ENCODE peak calls at places on chromosome X, in five cellular contexts. X, D, Y, B and R are unnamed samples.

GRCh38 chrX:73916931-73917657 is 354.1 kb downstream of the CHIC1 start:
- DNase-seq in B (no peak), X (peak; percentile 93), Y (no peak), D (no peak), R (no peak)

GRCh38 chrX:39973810-39974209 is 123.9 kb downstream of the BCOR start:
- DNase-seq in D (no peak), Y (no peak), X (no peak), B (no peak), R (no peak)

GRCh38 chrX:29662759-29663503 is 552.4 kb upstream of the MAGEB2 start:
- DNase-seq in D (no peak), X (peak; percentile 92), B (no peak), Y (no peak), R (no peak)

GRCh38 chrX:111519215-111519614 is 7.8 kb downstream of the SERTM2 start:
- DNase-seq in X (peak; percentile 91), Y (no peak), B (no peak), D (no peak), R (no peak)

GRCh38 chrX:22392176-22392814 is 119.6 kb downstream of the CBLL2 start:
- DNase-seq in Y (no peak), D (no peak), X (peak; percentile 62), B (no peak), R (no peak)

GRCh38 chrX:12949927-12950656 is 24.8 kb upstream of the TMSB4X start:
- DNase-seq in D (peak; percentile 92), Y (no peak), B (no peak), X (peak; percentile 93), R (peak; percentile 78)

GRCh38 chrX:143854006-143854405 is 29.9 kb upstream of the UBE2NL start:
- DNase-seq in X (peak; percentile 63), D (no peak), Y (no peak), B (no peak), R (no peak)

GRCh38 chrX:131187234-131187633 is 101.9 kb downstream of the IGSF1 start:
- DNase-seq in B (no peak), X (no peak), D (no peak), Y (no peak), R (no peak)

GRCh38 chrX:46967547-46967946 is 55.3 kb downstream of the JADE3 start:
- DNase-seq in Y (no peak), B (no peak), X (no peak), D (no peak), R (no peak)

GRCh38 chrX:109487640-109488039 is 5.8 kb upstream of the GUCY2F start:
- DNase-seq in Y (no peak), B (no peak), D (no peak), X (no peak), R (no peak)

GRCh38 chrX:100606753-100607152 is 22.0 kb downstream of the TNMD start:
- DNase-seq in D (no peak), Y (no peak), B (no peak), X (no peak), R (no peak)

GRCh38 chrX:45164021-45164621 is 36.6 kb downstream of the DIPK2B start:
- DNase-seq in B (no peak), Y (no peak), D (peak; percentile 21), X (peak; percentile 11), R (no peak)

GRCh38 chrX:23745786-23746185 is 2.7 kb upstream of the ACOT9 start:
- DNase-seq in B (no peak), D (no peak), Y (no peak), X (no peak), R (no peak)

GRCh38 chrX:150182176-150182575 is 180.9 kb upstream of the MAMLD1 start:
- DNase-seq in Y (no peak), B (no peak), D (no peak), X (peak; percentile 43), R (no peak)

GRCh38 chrX:137575596-137576255 is 9.8 kb downstream of the ZIC3 start:
- DNase-seq in D (no peak), X (no peak), Y (no peak), B (no peak), R (no peak)

GRCh38 chrX:21985332-21985777 is 44.8 kb downstream of the SMS start:
- DNase-seq in Y (peak; percentile 30), B (peak; percentile 52), X (peak; percentile 86), D (peak; percentile 81), R (no peak)

GRCh38 chrX:13742397-13743176 is 8.0 kb downstream of the OFD1 start:
- DNase-seq in X (no peak), Y (no peak), B (no peak), D (no peak), R (no peak)

GRCh38 chrX:148915474-148915873 is 415.1 kb downstream of the AFF2 start:
- DNase-seq in B (no peak), Y (no peak), X (no peak), D (no peak), R (no peak)